ENCODE peak calls at places on chromosomes 16 and 17, in eight cellular contexts. I, X, J, V, F, R, E and Q are unnamed samples. For H3K9me2, the result is how much of the 10 kb centered on the place peaks cover.

GRCh38 chr17:38724337-38724988 is 5.7 kb upstream of the CISD3 start:
- DNase-seq in I (no peak), X (no peak), J (no peak), V (no peak), F (peak), R (no peak), E (no peak), Q (no peak)

GRCh38 chr17:70767102-70767701 is 597.9 kb downstream of the KCNJ2 start:
- DNase-seq in I (peak), X (peak), J (no peak), V (peak), F (peak), R (peak), E (peak), Q (peak)

GRCh38 chr17:51128089-51128488 is 7.4 kb upstream of the SPAG9 start:
- DNase-seq in I (no peak), X (no peak), J (no peak), V (peak), F (no peak), R (peak), E (no peak), Q (no peak)

GRCh38 chr16:1700246-1700645 is 5.7 kb upstream of the MAPK8IP3 start:
- DNase-seq in I (no peak), X (no peak), J (no peak), V (no peak), F (no peak), R (no peak), E (no peak), Q (no peak)

GRCh38 chr16:58448890-58449289 is 51.1 kb upstream of the NDRG4 start:
- DNase-seq in I (no peak), X (no peak), J (no peak), V (no peak), F (peak), R (no peak), E (no peak), Q (no peak)

GRCh38 chr17:5238333-5238732 is 3.7 kb upstream of the SCIMP start:
- DNase-seq in I (no peak), X (no peak), J (no peak), V (no peak), F (no peak), R (no peak), E (no peak), Q (peak)

GRCh38 chr17:13001991-13002615 is 15.7 kb downstream of the ELAC2 start:
- DNase-seq in I (no peak), X (no peak), J (no peak), V (no peak), F (no peak), R (no peak), E (peak), Q (no peak)

GRCh38 chr17:60502145-60502544 is 23.9 kb downstream of the APPBP2 start:
- DNase-seq in I (no peak), X (no peak), J (no peak), V (no peak), F (no peak), R (no peak), E (no peak), Q (no peak)

GRCh38 chr17:82782657-82783207 is 30.9 kb downstream of the TBCD start:
- DNase-seq in I (no peak), X (no peak), J (no peak), V (no peak), F (no peak), R (no peak), E (no peak), Q (no peak)

GRCh38 chr16:85798283-85798776 is 1.0 kb downstream of the EMC8 start:
- DNase-seq in I (no peak), X (no peak), J (no peak), V (peak), F (no peak), R (no peak), E (peak), Q (no peak)

GRCh38 chr16:30113711-30114333 is 485 bp upstream of the GDPD3 start:
- DNase-seq in I (no peak), X (no peak), J (peak), V (no peak), F (no peak), R (no peak), E (no peak), Q (no peak)

GRCh38 chr17:29617481-29618271 is 5.0 kb downstream of the CORO6 start:
- DNase-seq in I (peak), X (peak), J (no peak), V (peak), F (no peak), R (peak), E (peak), Q (peak)

GRCh38 chr17:29620779-29621500 is 1.8 kb downstream of the CORO6 start:
- DNase-seq in I (no peak), X (no peak), J (no peak), V (no peak), F (no peak), R (no peak), E (no peak), Q (no peak)

GRCh38 chr17:29620271-29620670 is 2.4 kb downstream of the CORO6 start:
- DNase-seq in I (no peak), X (peak), J (peak), V (peak), F (no peak), R (peak), E (no peak), Q (no peak)

GRCh38 chr17:29618272-29619065 is 4.2 kb downstream of the CORO6 start:
- DNase-seq in I (no peak), X (no peak), J (no peak), V (peak), F (no peak), R (no peak), E (no peak), Q (no peak)

GRCh38 chr17:29619251-29619650 is 3.5 kb downstream of the CORO6 start:
- DNase-seq in I (peak), X (no peak), J (no peak), V (peak), F (peak), R (no peak), E (no peak), Q (peak)
- TF ChIP-seq CTCF in I (peak), X (peak), J (no peak), V (peak), F (peak), R (peak), E (no peak), Q (peak)

GRCh38 chr17:59439261-59439660 is 107.8 kb downstream of the YPEL2 start:
- DNase-seq in I (no peak), X (no peak), J (no peak), V (peak), F (no peak), R (no peak), E (no peak), Q (no peak)

GRCh38 chr17:59443106-59443505 is 111.7 kb downstream of the YPEL2 start:
- DNase-seq in I (no peak), X (no peak), J (no peak), V (no peak), F (no peak), R (no peak), E (no peak), Q (no peak)

GRCh38 chr17:59441459-59442096 is 110.1 kb downstream of the YPEL2 start:
- DNase-seq in I (no peak), X (no peak), J (no peak), V (no peak), F (no peak), R (no peak), E (no peak), Q (no peak)

GRCh38 chr17:59439711-59440110 is 108.3 kb downstream of the YPEL2 start:
- DNase-seq in I (peak), X (no peak), J (no peak), V (no peak), F (no peak), R (no peak), E (no peak), Q (no peak)

GRCh38 chr17:59440757-59441458 is 109.5 kb downstream of the YPEL2 start:
- DNase-seq in I (peak), X (peak), J (peak), V (peak), F (peak), R (peak), E (peak), Q (peak)
- H3K4me2 ChIP-seq in I (peak), X (peak), J (peak), V (no peak), F (no peak), R (no peak), E (no peak), Q (peak)

GRCh38 chr16:4291699-4292098 is 18.9 kb upstream of the TFAP4 start:
- DNase-seq in I (no peak), X (no peak), J (no peak), V (no peak), F (no peak), R (no peak), E (no peak), Q (no peak)

GRCh38 chr16:4293181-4293716 is 20.4 kb upstream of the TFAP4 start:
- DNase-seq in I (no peak), X (no peak), J (no peak), V (peak), F (no peak), R (no peak), E (no peak), Q (no peak)

GRCh38 chr16:4290236-4290830 is 17.5 kb upstream of the TFAP4 start:
- DNase-seq in I (no peak), X (peak), J (peak), V (peak), F (peak), R (peak), E (peak), Q (no peak)

GRCh38 chr16:4297480-4297879 is 18.4 kb upstream of the GLIS2 start:
- DNase-seq in I (no peak), X (no peak), J (no peak), V (no peak), F (no peak), R (no peak), E (no peak), Q (no peak)

GRCh38 chr16:4293822-4294457 is 21.1 kb upstream of the TFAP4 start:
- DNase-seq in I (no peak), X (peak), J (peak), V (peak), F (peak), R (no peak), E (peak), Q (no peak)
- H3K9me2 ChIP-seq in I (under half), X (under half), J (under half), V (under half), F (under half), R (under half), E (under half), Q (under half)

GRCh38 chr17:75752405-75753192 is 12.4 kb downstream of the GALK1 start:
- DNase-seq in I (no peak), X (no peak), J (no peak), V (no peak), F (no peak), R (no peak), E (no peak), Q (peak)
- TF ChIP-seq CTCF in I (peak), X (no peak), J (peak), V (peak), F (no peak), R (peak), E (no peak), Q (peak)

GRCh38 chr17:14212401-14212800 is 24.3 kb downstream of the CDRT15 start:
- DNase-seq in I (no peak), X (no peak), J (no peak), V (no peak), F (no peak), R (no peak), E (no peak), Q (no peak)

GRCh38 chr17:14214271-14214670 is 22.4 kb downstream of the CDRT15 start:
- DNase-seq in I (no peak), X (peak), J (no peak), V (no peak), F (no peak), R (no peak), E (no peak), Q (no peak)

GRCh38 chr17:14211246-14211645 is 25.4 kb downstream of the CDRT15 start:
- DNase-seq in I (no peak), X (no peak), J (no peak), V (no peak), F (no peak), R (no peak), E (no peak), Q (no peak)

GRCh38 chr17:14209215-14209614 is 27.4 kb downstream of the CDRT15 start:
- DNase-seq in I (no peak), X (no peak), J (peak), V (no peak), F (no peak), R (peak), E (peak), Q (no peak)

DNA sequence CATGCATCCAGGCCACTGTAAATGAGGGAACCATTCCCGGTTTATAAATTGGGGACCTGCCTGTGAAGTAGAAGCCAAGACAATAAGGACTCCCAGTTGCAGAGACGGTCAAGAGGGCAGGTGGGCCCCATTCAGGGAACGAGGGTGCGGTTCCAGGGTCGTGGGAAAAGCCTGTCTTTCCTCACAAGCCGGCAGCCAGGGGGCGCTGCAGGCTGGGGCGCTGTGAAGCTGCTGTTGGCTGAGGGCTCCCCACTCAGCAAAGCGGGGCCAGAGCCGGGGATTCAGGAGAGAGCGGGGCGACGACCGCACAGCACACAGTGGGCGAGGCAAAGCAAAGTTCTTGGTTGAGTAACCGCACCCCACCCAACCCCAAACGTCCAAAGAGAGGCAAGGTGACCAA is 24.9 kb downstream of the CDRT15 start:
- DNase-seq in I (no peak), X (no peak), J (no peak), V (peak), F (no peak), R (no peak), E (no peak), Q (no peak)
- H3K4me2 ChIP-seq in I (no peak), X (no peak), J (no peak), V (no peak), F (no peak), R (no peak), E (no peak), Q (no peak)

DNA sequence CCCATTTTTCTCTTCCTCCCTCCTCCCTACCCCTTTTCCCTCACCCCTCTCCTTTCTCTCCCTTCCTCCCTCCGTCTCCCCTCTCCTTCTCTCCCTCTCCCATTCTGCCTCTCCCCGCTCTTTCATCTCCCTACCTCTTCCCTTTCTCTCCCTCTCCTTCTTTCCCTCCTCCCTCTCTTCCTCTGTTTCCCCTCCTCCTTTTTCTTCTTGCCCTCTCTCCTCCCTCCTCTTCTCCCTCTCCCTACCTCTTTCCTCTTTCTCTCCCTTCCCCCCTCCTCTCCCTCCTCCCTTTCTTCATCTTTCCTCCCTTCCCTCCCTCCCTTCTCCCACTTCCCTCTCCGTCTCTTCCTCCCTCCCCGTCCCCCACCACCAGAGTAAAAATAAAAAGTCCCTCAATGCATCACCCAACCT is 10.5 kb downstream of the CHD9NB start:
- DNase-seq in I (no peak), X (no peak), J (no peak), V (peak), F (no peak), R (no peak), E (no peak), Q (no peak)
- H3K9me2 ChIP-seq in I (under half), X (under half), J (under half), V (under half), F (under half), R (under half), E (under half), Q (under half)